ENCODE peak calls at places on chromosomes 7 and 10, in eight cellular contexts. H, R, L, N, X, I, T and G are unnamed samples.

GRCh38 chr7:117157121-117157870 is 165.6 kb downstream of the WNT2 start:
- DNase-seq in X (peak; percentile 59), N (no peak), L (no peak), T (peak; percentile 51), H (no peak), I (peak; percentile 16), R (peak; percentile 39), G (no peak)

GRCh38 chr10:106175760-106176377 is 988.6 kb downstream of the SORCS1 start:
- DNase-seq in R (peak; percentile 39), I (peak; percentile 8), H (no peak), X (no peak), N (no peak), L (no peak), T (no peak), G (no peak)

GRCh38 chr7:111050885-111051416 is 40.0 kb upstream of the LRRN3 start:
- DNase-seq in T (no peak), H (no peak), X (no peak), N (no peak), R (no peak), L (no peak), I (no peak), G (no peak)

GRCh38 chr7:5773661-5774086 is 7.8 kb downstream of the RNF216 start:
- DNase-seq in H (no peak), N (peak; percentile 73), I (no peak), T (no peak), X (peak; percentile 43), R (peak; percentile 92), L (peak; percentile 14), G (no peak)

GRCh38 chr10:5618829-5619228 is 47.6 kb downstream of the ASB13 start:
- DNase-seq in R (no peak), T (no peak), H (no peak), X (no peak), L (no peak), I (no peak), N (no peak), G (no peak)

GRCh38 chr10:61642692-61643091 is 20.0 kb upstream of the CABCOCO1 start:
- DNase-seq in I (no peak), T (no peak), N (no peak), L (no peak), X (no peak), H (no peak), R (peak; percentile 50), G (no peak)

GRCh38 chr7:1928555-1929348 is 258.7 kb downstream of the ELFN1 start:
- DNase-seq in H (no peak), L (no peak), N (peak; percentile 61), T (no peak), X (no peak), R (no peak), I (no peak), G (no peak)

GRCh38 chr10:59284111-59284975 is 78.0 kb downstream of the FAM13C start:
- DNase-seq in I (no peak), H (no peak), N (no peak), T (no peak), L (no peak), X (no peak), R (peak; percentile 30), G (no peak)

GRCh38 chr10:117997673-117998072 is 49.1 kb downstream of the RAB11FIP2 start:
- DNase-seq in R (no peak), N (no peak), X (no peak), L (no peak), T (no peak), H (no peak), I (no peak), G (no peak)

GRCh38 chr7:158684329-158684728 is 20.3 kb downstream of the NCAPG2 start:
- DNase-seq in I (no peak), R (no peak), L (no peak), T (no peak), X (no peak), N (no peak), H (no peak), G (no peak)

GRCh38 chr7:122132341-122132740 is 11.7 kb downstream of the AASS start:
- DNase-seq in I (no peak), L (no peak), T (no peak), N (no peak), R (peak; percentile 54), H (no peak), X (no peak), G (no peak)

GRCh38 chr7:129702761-129703338 is 91.3 kb downstream of the NRF1 start:
- DNase-seq in N (no peak), R (no peak), I (no peak), H (no peak), T (no peak), X (no peak), L (no peak), G (no peak)

GRCh38 chr7:47153076-47153475 is 428.8 kb downstream of the TNS3 start:
- DNase-seq in N (peak; percentile 73), R (peak; percentile 48), L (no peak), T (peak; percentile 43), H (no peak), X (peak; percentile 89), I (peak; percentile 87), G (no peak)

GRCh38 chr7:75617634-75618234 is 121.0 kb downstream of the HIP1 start:
- DNase-seq in R (no peak), X (no peak), L (peak; percentile 14), H (no peak), I (no peak), T (peak; percentile 49), N (no peak), G (peak; percentile 51)

GRCh38 chr7:123494193-123494796 is 40.1 kb downstream of the IQUB start:
- DNase-seq in L (peak; percentile 14), I (peak; percentile 69), H (no peak), R (peak; percentile 52), T (no peak), X (no peak), N (peak; percentile 10), G (peak; percentile 43)

GRCh38 chr7:132865766-132866531 is 215.9 kb downstream of the CHCHD3 start:
- DNase-seq in L (no peak), X (no peak), H (no peak), R (peak; percentile 48), T (peak; percentile 11), N (no peak), I (no peak), G (no peak)

GRCh38 chr7:1852781-1853618 is 182.9 kb downstream of the ELFN1 start:
- DNase-seq in T (no peak), N (no peak), H (no peak), R (no peak), X (no peak), I (no peak), L (no peak), G (no peak)

GRCh38 chr10:119207713-119208552 is 562 bp downstream of the GRK5 start:
- DNase-seq in X (no peak), R (peak; percentile 58), I (peak; percentile 11), T (peak; percentile 73), H (no peak), N (peak; percentile 15), L (peak; percentile 30), G (no peak)

GRCh38 chr7:26436996-26437547 is 145.4 kb downstream of the SNX10 start:
- DNase-seq in L (no peak), X (no peak), H (no peak), I (peak; percentile 66), T (no peak), N (no peak), R (no peak), G (no peak)

GRCh38 chr7:141073641-141074161 is at the start of gene TMEM178B:
- DNase-seq in R (no peak), N (peak; percentile 13), I (peak; percentile 39), L (no peak), X (no peak), H (no peak), T (peak; percentile 7), G (peak; percentile 9)

GRCh38 chr10:88528791-88529190 is 54.3 kb downstream of the RNLS start:
- DNase-seq in L (no peak), T (no peak), I (no peak), N (no peak), H (no peak), X (no peak), R (no peak), G (no peak)

GRCh38 chr7:53292341-53292740 is 256.9 kb downstream of the POM121L12 start:
- DNase-seq in L (no peak), X (no peak), H (no peak), N (no peak), R (no peak), I (no peak), T (no peak), G (no peak)

GRCh38 chr10:105017116-105017515 is 376.0 kb downstream of the SORCS3 start:
- DNase-seq in R (peak; percentile 51), H (no peak), T (no peak), L (no peak), N (no peak), I (no peak), X (no peak), G (no peak)

GRCh38 chr7:5177060-5177459 is 13.0 kb upstream of the WIPI2 start:
- DNase-seq in N (peak; percentile 69), I (no peak), R (no peak), X (peak; percentile 48), H (no peak), T (peak; percentile 64), L (no peak), G (no peak)

GRCh38 chr7:69775231-69775771 is 177.0 kb downstream of the AUTS2 start:
- DNase-seq in X (no peak), R (no peak), N (no peak), T (peak; percentile 35), H (no peak), L (no peak), I (no peak), G (no peak)

GRCh38 chr7:97187067-97187466 is 69.6 kb downstream of the SDHAF3 start:
- DNase-seq in L (no peak), H (no peak), X (peak; percentile 1), I (no peak), T (no peak), R (peak; percentile 37), N (no peak), G (no peak)

GRCh38 chr10:30437039-30437781 is 3.2 kb downstream of the MAP3K8 start:
- DNase-seq in H (no peak), L (no peak), T (no peak), I (no peak), X (no peak), N (no peak), R (peak; percentile 63), G (peak; percentile 73)